ENCODE peak calls at places on chromosomes 12 and 14, in eight cellular contexts. Y is WERI-Rb-1, K is heart left ventricle, P is K562, E is A549, J is Peyer's patch, W is OCI-LY7, N is dorsolateral prefrontal cortex. A is an unnamed sample.

GRCh38 chr14:22106700-22107697 is 433.4 kb upstream of the OR4E1 start:
- DNase-seq in Y (no peak), K (no peak), P (no peak), E (no peak), J (no peak), W (no peak), N (no peak), A (no peak)

GRCh38 chr14:23168246-23168645 is 15.2 kb downstream of the SLC7A8 start:
- DNase-seq in Y (no peak), K (no peak), P (no peak), E (no peak), J (no peak), W (no peak), N (no peak), A (no peak)

GRCh38 chr14:25237845-25238244 is 187.9 kb upstream of the STXBP6 start:
- DNase-seq in Y (peak; percentile 7), K (no peak), P (no peak), E (peak; percentile 22), J (no peak), W (peak; percentile 8), N (no peak), A (no peak)

GRCh38 chr12:53076461-53076860 is 2.7 kb downstream of the SPRYD3 start:
- DNase-seq in Y (no peak), K (no peak), P (no peak), E (no peak), J (peak; percentile 8), W (no peak), N (no peak), A (no peak)

GRCh38 chr12:131851741-131852550 is 23.8 kb downstream of the MMP17 start:
- DNase-seq in Y (no peak), K (peak; percentile 59), P (no peak), E (peak; percentile 49), J (no peak), W (no peak), N (no peak), A (no peak)

GRCh38 chr12:128069359-128069997 is 197.5 kb upstream of the TMEM132C start:
- DNase-seq in Y (peak; percentile 46), K (no peak), P (peak; percentile 48), E (peak; percentile 60), J (peak; percentile 58), W (peak; percentile 60), N (no peak), A (no peak)

GRCh38 chr12:86312258-86312657 is 56.1 kb upstream of the MGAT4C start:
- DNase-seq in Y (no peak), K (no peak), P (no peak), E (no peak), J (no peak), W (no peak), N (no peak), A (no peak)

GRCh38 chr14:57501039-57501557 is 7.4 kb upstream of the CCDC198 start:
- DNase-seq in Y (no peak), K (no peak), P (no peak), E (no peak), J (no peak), W (no peak), N (no peak), A (no peak)

GRCh38 chr14:89378119-89378518 is 38.9 kb downstream of the FOXN3 start:
- DNase-seq in Y (no peak), K (no peak), P (no peak), E (peak; percentile 22), J (no peak), W (no peak), N (no peak), A (no peak)

GRCh38 chr12:116207274-116207673 is 70.2 kb downstream of the MED13L start:
- DNase-seq in Y (no peak), K (no peak), P (no peak), E (no peak), J (no peak), W (no peak), N (no peak), A (no peak)

GRCh38 chr12:6069452-6070093 is 54.9 kb downstream of the VWF start:
- DNase-seq in Y (no peak), K (no peak), P (peak; percentile 30), E (no peak), J (no peak), W (no peak), N (no peak), A (no peak)

GRCh38 chr12:13061377-13061776 is 17.2 kb downstream of the FAM234B start:
- DNase-seq in Y (no peak), K (no peak), P (no peak), E (no peak), J (no peak), W (no peak), N (no peak), A (no peak)

GRCh38 chr14:88941414-88941813 is 117.0 kb downstream of the TTC8 start:
- DNase-seq in Y (no peak), K (no peak), P (no peak), E (peak; percentile 8), J (no peak), W (no peak), N (no peak), A (no peak)

GRCh38 chr12:87368259-87368658 is 660.9 kb downstream of the C12orf50 start:
- DNase-seq in Y (no peak), K (no peak), P (no peak), E (no peak), J (no peak), W (no peak), N (no peak), A (no peak)

GRCh38 chr12:47411961-47412360 is 293.9 kb downstream of the RPAP3 start:
- DNase-seq in Y (no peak), K (no peak), P (no peak), E (no peak), J (no peak), W (no peak), N (no peak), A (no peak)

GRCh38 chr14:106395460-106396050 is 869.2 kb downstream of the TMEM121 start:
- DNase-seq in Y (no peak), K (no peak), P (no peak), E (no peak), J (no peak), W (no peak), N (no peak), A (no peak)

GRCh38 chr12:46445093-46445492 is 72.5 kb upstream of the SLC38A2 start:
- DNase-seq in Y (no peak), K (no peak), P (no peak), E (peak; percentile 24), J (no peak), W (no peak), N (no peak), A (no peak)

GRCh38 chr12:80064951-80065350 is 34.4 kb upstream of the OTOGL start:
- DNase-seq in Y (no peak), K (no peak), P (no peak), E (no peak), J (no peak), W (no peak), N (no peak), A (no peak)

GRCh38 chr12:80058586-80058985 is 40.8 kb upstream of the OTOGL start:
- DNase-seq in Y (no peak), K (no peak), P (no peak), E (no peak), J (no peak), W (no peak), N (no peak), A (no peak)

GRCh38 chr12:80068173-80068572 is 31.2 kb upstream of the OTOGL start:
- DNase-seq in Y (peak; percentile 17), K (no peak), P (no peak), E (peak; percentile 6), J (no peak), W (no peak), N (no peak), A (no peak)

GRCh38 chr12:80059875-80060274 is 39.5 kb upstream of the OTOGL start:
- DNase-seq in Y (no peak), K (no peak), P (no peak), E (no peak), J (no peak), W (no peak), N (no peak), A (no peak)

DNA sequence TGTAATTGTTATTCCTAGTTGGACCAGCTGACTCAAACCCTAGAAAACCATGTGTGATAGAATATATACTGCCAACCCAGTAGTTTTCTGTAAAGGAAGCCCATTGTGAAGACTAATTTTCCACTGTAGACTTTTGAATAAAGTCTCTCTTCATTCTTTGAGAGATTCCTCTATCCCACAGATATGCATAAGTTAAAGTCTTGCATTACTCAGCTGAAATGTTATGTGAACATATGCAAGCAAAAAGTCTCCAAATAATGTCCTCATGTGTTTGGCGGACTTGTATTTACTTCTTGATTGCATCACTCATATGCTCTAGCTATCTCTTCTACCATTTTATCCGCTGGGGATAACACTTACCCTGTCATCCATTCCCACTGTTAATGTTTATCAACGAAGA is 35.1 kb upstream of the OTOGL start:
- DNase-seq in Y (no peak), K (no peak), P (no peak), E (no peak), J (no peak), W (no peak), N (no peak), A (no peak)
- H3K27ac ChIP-seq in Y (no peak overlapping the region), K (no peak overlapping the region), P (no peak overlapping the region), E (no peak overlapping the region), J (no peak overlapping the region), W (no peak overlapping the region), N (no peak overlapping the region), A (no peak overlapping the region)

GRCh38 chr14:50396636-50397460 is at the start of gene CDKL1:
- DNase-seq in Y (peak; percentile 59), K (peak; percentile 86), P (peak; percentile 76), E (peak; percentile 69), J (peak; percentile 86), W (no peak), N (peak; percentile 75), A (peak; percentile 68)
- H3K27ac ChIP-seq in Y (peak within 1 kb of the TSS; percentile 24), K (peak within 1 kb of the TSS; percentile 89), P (peak within 1 kb of the TSS; percentile 74), E (peak within 1 kb of the TSS; percentile 94), J (peak within 1 kb of the TSS; percentile 52), W (no peak within 1 kb of the TSS), N (peak within 1 kb of the TSS; percentile 73), A (peak within 1 kb of the TSS; percentile 29)

GRCh38 chr12:107253361-107253760 is 160.0 kb upstream of the CRY1 start:
- DNase-seq in Y (no peak), K (no peak), P (no peak), E (no peak), J (no peak), W (no peak), N (no peak), A (no peak)
- H3K27ac ChIP-seq in Y (no peak overlapping the region), K (no peak overlapping the region), P (no peak overlapping the region), E (no peak overlapping the region), J (no peak overlapping the region), W (no peak overlapping the region), N (no peak overlapping the region), A (no peak overlapping the region)

GRCh38 chr14:52417139-52417538 is 103.0 kb downstream of the PTGER2 start:
- DNase-seq in Y (no peak), K (no peak), P (no peak), E (no peak), J (no peak), W (no peak), N (no peak), A (no peak)

GRCh38 chr14:52413729-52414453 is 99.8 kb downstream of the PTGER2 start:
- DNase-seq in Y (no peak), K (no peak), P (no peak), E (no peak), J (no peak), W (no peak), N (no peak), A (no peak)

DNA sequence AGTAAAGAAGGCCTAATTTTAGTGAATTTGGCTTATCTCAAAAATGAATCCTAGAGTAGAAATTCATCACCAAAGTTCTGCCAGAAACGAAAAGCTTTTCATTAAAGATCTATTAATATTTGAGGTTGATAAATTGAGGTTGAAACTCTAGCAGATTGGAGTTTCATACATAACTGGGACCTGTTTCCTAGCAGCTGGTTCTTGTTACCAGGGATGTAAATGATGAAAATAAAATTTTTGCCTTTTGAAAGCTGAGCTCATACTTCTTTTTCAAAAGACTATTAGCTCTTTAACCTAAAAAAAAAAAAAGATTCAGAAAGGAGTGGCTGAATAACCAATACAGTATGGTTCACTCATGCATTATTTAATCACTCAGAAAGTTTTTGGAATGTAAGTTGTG is 98.3 kb downstream of the PTGER2 start:
- DNase-seq in Y (no peak), K (no peak), P (no peak), E (no peak), J (no peak), W (no peak), N (no peak), A (no peak)
- H3K27ac ChIP-seq in Y (no peak overlapping the region), K (no peak overlapping the region), P (no peak overlapping the region), E (no peak overlapping the region), J (no peak overlapping the region), W (no peak overlapping the region), N (no peak overlapping the region), A (no peak overlapping the region)